ENCODE peak calls at places on chromosomes 11 and 22, in ten cellular contexts. One of them, this sample, is unnamed.

GRCh38 chr11:90468923-90469322 is 246.1 kb upstream of the CHORDC1 start:
- DNase-seq in transverse colon: no peak
- DNase-seq in lower leg skin: no peak
- DNase-seq in heart right ventricle: no peak
- DNase-seq in NB4: no peak
- DNase-seq in GM23338: no peak
- DNase-seq in ovary: no peak
- DNase-seq in A549: peak; percentile 2
- DNase-seq in PC-3: peak; percentile 65
- DNase-seq in retinal pigment epithelial cell: peak; percentile 88
- DNase-seq in this sample: no peak

GRCh38 chr11:12017243-12017678 is 8.8 kb upstream of the DKK3 start:
- DNase-seq in GM23338: no peak
- DNase-seq in A549: no peak
- DNase-seq in ovary: no peak
- DNase-seq in lower leg skin: no peak
- DNase-seq in retinal pigment epithelial cell: no peak
- DNase-seq in NB4: no peak
- DNase-seq in PC-3: no peak
- DNase-seq in transverse colon: no peak
- DNase-seq in heart right ventricle: no peak
- DNase-seq in this sample: peak; percentile 96

GRCh38 chr11:103420593-103420992 is 311.4 kb downstream of the DYNC2H1 start:
- DNase-seq in transverse colon: no peak
- DNase-seq in NB4: no peak
- DNase-seq in GM23338: no peak
- DNase-seq in lower leg skin: no peak
- DNase-seq in heart right ventricle: no peak
- DNase-seq in A549: no peak
- DNase-seq in PC-3: no peak
- DNase-seq in retinal pigment epithelial cell: no peak
- DNase-seq in ovary: no peak
- DNase-seq in this sample: peak; percentile 16

GRCh38 chr11:93236741-93237675 is 39.2 kb upstream of the SLC36A4 start:
- DNase-seq in heart right ventricle: no peak
- DNase-seq in NB4: peak; percentile 65
- DNase-seq in transverse colon: peak; percentile 18
- DNase-seq in ovary: peak; percentile 15
- DNase-seq in retinal pigment epithelial cell: no peak
- DNase-seq in PC-3: peak; percentile 76
- DNase-seq in GM23338: peak; percentile 80
- DNase-seq in A549: peak; percentile 50
- DNase-seq in lower leg skin: no peak
- DNase-seq in this sample: peak; percentile 40

GRCh38 chr22:50059185-50059880 is 1.2 kb upstream of the TTLL8 start:
- DNase-seq in heart right ventricle: no peak
- DNase-seq in NB4: peak; percentile 39
- DNase-seq in A549: peak; percentile 29
- DNase-seq in PC-3: no peak
- DNase-seq in ovary: no peak
- DNase-seq in transverse colon: no peak
- DNase-seq in GM23338: peak; percentile 82
- DNase-seq in retinal pigment epithelial cell: no peak
- DNase-seq in lower leg skin: no peak
- DNase-seq in this sample: peak; percentile 43

GRCh38 chr11:11577246-11577855 is 44.5 kb downstream of the GALNT18 start:
- DNase-seq in NB4: no peak
- DNase-seq in retinal pigment epithelial cell: no peak
- DNase-seq in transverse colon: no peak
- DNase-seq in GM23338: no peak
- DNase-seq in A549: no peak
- DNase-seq in ovary: no peak
- DNase-seq in lower leg skin: peak; percentile 13
- DNase-seq in heart right ventricle: no peak
- DNase-seq in PC-3: peak; percentile 32
- DNase-seq in this sample: peak; percentile 15

GRCh38 chr11:57311109-57311936 is 13.4 kb downstream of the TNKS1BP1 start:
- DNase-seq in transverse colon: peak; percentile 92
- DNase-seq in retinal pigment epithelial cell: peak; percentile 93
- DNase-seq in NB4: peak; percentile 97
- DNase-seq in heart right ventricle: peak; percentile 90
- DNase-seq in A549: peak; percentile 92
- DNase-seq in lower leg skin: peak; percentile 95
- DNase-seq in GM23338: peak; percentile 97
- DNase-seq in ovary: peak; percentile 96
- DNase-seq in PC-3: peak; percentile 96
- DNase-seq in this sample: peak; percentile 98

GRCh38 chr11:93577291-93577690 is 34.1 kb upstream of the SMCO4 start:
- DNase-seq in transverse colon: no peak
- DNase-seq in lower leg skin: no peak
- DNase-seq in A549: no peak
- DNase-seq in NB4: no peak
- DNase-seq in PC-3: peak; percentile 82
- DNase-seq in retinal pigment epithelial cell: peak; percentile 8
- DNase-seq in heart right ventricle: no peak
- DNase-seq in GM23338: no peak
- DNase-seq in ovary: no peak
- DNase-seq in this sample: peak; percentile 48

GRCh38 chr22:45212992-45213751 is 27.5 kb downstream of the KIAA0930 start:
- DNase-seq in PC-3: no peak
- DNase-seq in retinal pigment epithelial cell: no peak
- DNase-seq in ovary: no peak
- DNase-seq in NB4: peak; percentile 74
- DNase-seq in A549: no peak
- DNase-seq in heart right ventricle: peak; percentile 49
- DNase-seq in GM23338: no peak
- DNase-seq in transverse colon: peak; percentile 27
- DNase-seq in lower leg skin: no peak
- DNase-seq in this sample: peak; percentile 70

GRCh38 chr11:111557425-111558111 is 17.0 kb downstream of the LAYN start:
- DNase-seq in ovary: no peak
- DNase-seq in transverse colon: no peak
- DNase-seq in PC-3: peak; percentile 98
- DNase-seq in GM23338: no peak
- DNase-seq in heart right ventricle: no peak
- DNase-seq in A549: peak; percentile 53
- DNase-seq in lower leg skin: no peak
- DNase-seq in NB4: no peak
- DNase-seq in retinal pigment epithelial cell: peak; percentile 96
- DNase-seq in this sample: peak; percentile 97

GRCh38 chr11:59551651-59552521 is 40.5 kb downstream of the OR4D9 start:
- DNase-seq in ovary: peak; percentile 61
- DNase-seq in lower leg skin: peak; percentile 40
- DNase-seq in transverse colon: no peak
- DNase-seq in PC-3: peak; percentile 82
- DNase-seq in heart right ventricle: no peak
- DNase-seq in GM23338: peak; percentile 81
- DNase-seq in A549: peak; percentile 93
- DNase-seq in NB4: peak; percentile 85
- DNase-seq in retinal pigment epithelial cell: no peak
- DNase-seq in this sample: peak; percentile 94

DNA sequence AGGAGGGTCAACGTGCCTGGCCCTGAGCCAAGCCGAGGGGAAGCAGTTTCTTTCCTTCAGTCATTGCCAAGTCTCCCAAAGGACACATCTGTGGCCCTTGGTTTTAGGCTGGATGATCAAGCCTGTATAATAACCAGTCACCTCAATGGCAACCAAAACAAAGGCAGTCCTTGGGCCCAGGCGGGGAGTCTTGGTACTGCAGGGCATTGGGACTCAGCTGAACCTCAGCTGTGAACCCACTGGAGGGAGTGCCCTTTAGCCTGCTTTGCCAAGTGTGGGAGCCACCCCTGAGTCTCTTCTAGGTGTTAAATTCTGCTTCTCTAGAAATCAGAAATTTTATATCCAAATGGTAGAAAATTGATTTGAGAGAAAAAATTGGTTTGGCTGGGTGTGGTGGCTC is 36.9 kb downstream of the CPT1A start:
- DNase-seq in retinal pigment epithelial cell: no peak
- DNase-seq in A549: no peak
- DNase-seq in lower leg skin: no peak
- DNase-seq in ovary: no peak
- DNase-seq in PC-3: no peak
- DNase-seq in NB4: no peak
- DNase-seq in heart right ventricle: no peak
- DNase-seq in transverse colon: no peak
- DNase-seq in GM23338: peak; percentile 40
- DNase-seq in this sample: no peak
- TF ChIP-seq CTCF in retinal pigment epithelial cell: no peak
- TF ChIP-seq CTCF in A549: no peak
- TF ChIP-seq CTCF in lower leg skin: no peak
- TF ChIP-seq CTCF in ovary: no peak
- TF ChIP-seq CTCF in PC-3: no peak
- TF ChIP-seq CTCF in NB4: no peak
- TF ChIP-seq CTCF in heart right ventricle: no peak
- TF ChIP-seq CTCF in transverse colon: no peak
- TF ChIP-seq CTCF in GM23338: peak; percentile 15
- TF ChIP-seq CTCF in this sample: no peak

DNA sequence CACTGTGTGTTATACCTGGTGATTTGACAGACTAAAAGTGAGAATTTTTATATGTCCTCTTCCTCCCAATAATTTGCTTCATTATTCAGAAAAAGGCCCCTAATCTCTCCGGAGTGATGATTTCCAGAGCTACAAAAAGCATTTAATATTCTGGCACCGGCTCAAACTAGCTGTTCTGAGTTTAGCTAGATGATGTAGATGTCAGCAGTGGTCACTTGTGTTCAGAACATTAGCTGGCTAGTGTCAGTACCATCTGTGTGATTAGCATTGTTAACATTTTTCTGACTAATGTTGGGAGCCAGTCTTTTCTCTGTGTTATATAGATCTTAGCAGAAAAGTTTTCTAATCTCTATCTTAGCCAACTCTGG is 68.7 kb upstream of the RRM1 start:
- DNase-seq in PC-3: no peak
- DNase-seq in transverse colon: no peak
- DNase-seq in A549: no peak
- DNase-seq in retinal pigment epithelial cell: peak; percentile 56
- DNase-seq in lower leg skin: no peak
- DNase-seq in ovary: no peak
- DNase-seq in GM23338: no peak
- DNase-seq in heart right ventricle: no peak
- DNase-seq in NB4: no peak
- DNase-seq in this sample: peak; percentile 84
- H3K4me3 ChIP-seq in PC-3: no peak overlapping the region
- H3K4me3 ChIP-seq in transverse colon: no peak overlapping the region
- H3K4me3 ChIP-seq in A549: no peak overlapping the region
- H3K4me3 ChIP-seq in retinal pigment epithelial cell: no peak overlapping the region
- H3K4me3 ChIP-seq in lower leg skin: no peak overlapping the region
- H3K4me3 ChIP-seq in ovary: no peak overlapping the region
- H3K4me3 ChIP-seq in GM23338: no peak overlapping the region
- H3K4me3 ChIP-seq in heart right ventricle: no peak overlapping the region
- H3K4me3 ChIP-seq in NB4: no peak overlapping the region
- H3K4me3 ChIP-seq in this sample: no peak overlapping the region

GRCh38 chr22:25818541-25818940 is 76.6 kb downstream of the MYO18B start:
- DNase-seq in transverse colon: no peak
- DNase-seq in A549: no peak
- DNase-seq in lower leg skin: no peak
- DNase-seq in GM23338: peak; percentile 15
- DNase-seq in heart right ventricle: no peak
- DNase-seq in NB4: no peak
- DNase-seq in ovary: no peak
- DNase-seq in PC-3: no peak
- DNase-seq in retinal pigment epithelial cell: no peak
- DNase-seq in this sample: no peak
- TF ChIP-seq CTCF in transverse colon: no peak
- TF ChIP-seq CTCF in A549: no peak
- TF ChIP-seq CTCF in lower leg skin: no peak
- TF ChIP-seq CTCF in GM23338: no peak
- TF ChIP-seq CTCF in heart right ventricle: no peak
- TF ChIP-seq CTCF in NB4: no peak
- TF ChIP-seq CTCF in ovary: no peak
- TF ChIP-seq CTCF in PC-3: no peak
- TF ChIP-seq CTCF in retinal pigment epithelial cell: no peak
- TF ChIP-seq CTCF in this sample: no peak

GRCh38 chr11:99376463-99376862 is 355.7 kb downstream of the CNTN5 start:
- DNase-seq in PC-3: peak; percentile 56
- DNase-seq in NB4: no peak
- DNase-seq in heart right ventricle: no peak
- DNase-seq in GM23338: no peak
- DNase-seq in retinal pigment epithelial cell: no peak
- DNase-seq in A549: no peak
- DNase-seq in lower leg skin: no peak
- DNase-seq in transverse colon: no peak
- DNase-seq in ovary: no peak
- DNase-seq in this sample: no peak

GRCh38 chr11:99371257-99371656 is 350.5 kb downstream of the CNTN5 start:
- DNase-seq in lower leg skin: no peak
- DNase-seq in heart right ventricle: no peak
- DNase-seq in NB4: no peak
- DNase-seq in GM23338: no peak
- DNase-seq in transverse colon: no peak
- DNase-seq in ovary: no peak
- DNase-seq in PC-3: peak; percentile 39
- DNase-seq in A549: no peak
- DNase-seq in retinal pigment epithelial cell: no peak
- DNase-seq in this sample: no peak

GRCh38 chr11:99366476-99366992 is 345.8 kb downstream of the CNTN5 start:
- DNase-seq in GM23338: no peak
- DNase-seq in PC-3: no peak
- DNase-seq in A549: no peak
- DNase-seq in heart right ventricle: no peak
- DNase-seq in retinal pigment epithelial cell: no peak
- DNase-seq in lower leg skin: no peak
- DNase-seq in ovary: no peak
- DNase-seq in transverse colon: no peak
- DNase-seq in NB4: no peak
- DNase-seq in this sample: no peak

GRCh38 chr11:99368579-99368978 is 347.8 kb downstream of the CNTN5 start:
- DNase-seq in GM23338: no peak
- DNase-seq in lower leg skin: no peak
- DNase-seq in NB4: no peak
- DNase-seq in ovary: no peak
- DNase-seq in transverse colon: no peak
- DNase-seq in A549: no peak
- DNase-seq in retinal pigment epithelial cell: peak; percentile 60
- DNase-seq in heart right ventricle: no peak
- DNase-seq in PC-3: peak; percentile 21
- DNase-seq in this sample: no peak

DNA sequence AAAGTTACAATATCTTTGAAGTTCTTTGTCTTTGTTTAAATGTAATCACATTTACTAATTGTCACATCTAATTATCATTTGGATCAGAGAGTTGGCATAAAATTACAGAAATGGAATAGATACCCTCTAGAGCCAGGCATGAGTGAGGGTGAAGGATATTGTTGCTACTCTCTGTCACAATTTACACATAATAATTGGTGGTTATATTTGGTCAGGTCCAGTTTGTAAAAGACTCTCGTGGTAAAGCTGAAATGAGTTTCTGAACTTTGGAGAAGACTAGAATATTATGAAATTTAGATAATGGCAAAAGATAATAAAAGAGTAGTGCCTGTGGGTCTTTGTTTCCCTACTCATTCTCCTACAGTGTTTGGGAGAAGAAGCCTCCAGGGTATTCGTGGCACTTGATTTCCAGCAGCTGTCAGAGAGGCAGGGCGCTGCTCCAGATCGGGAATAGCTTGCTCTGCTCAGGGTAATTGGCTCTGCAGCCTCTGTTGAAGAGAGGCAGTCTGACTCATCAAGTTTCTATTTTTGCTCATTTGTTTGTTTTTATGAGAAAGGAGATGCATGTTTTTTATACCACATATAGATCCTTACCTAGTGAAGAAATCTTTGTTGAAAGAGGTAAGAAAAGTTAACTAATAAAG is 349.9 kb downstream of the CNTN5 start:
- DNase-seq in NB4: no peak
- DNase-seq in lower leg skin: no peak
- DNase-seq in A549: peak; percentile 9
- DNase-seq in PC-3: peak; percentile 75
- DNase-seq in GM23338: peak; percentile 36
- DNase-seq in retinal pigment epithelial cell: peak; percentile 56
- DNase-seq in ovary: no peak
- DNase-seq in transverse colon: no peak
- DNase-seq in heart right ventricle: peak; percentile 40
- DNase-seq in this sample: peak; percentile 3
- H3K4me3 ChIP-seq in NB4: no peak overlapping the region
- H3K4me3 ChIP-seq in lower leg skin: no peak overlapping the region
- H3K4me3 ChIP-seq in A549: no peak overlapping the region
- H3K4me3 ChIP-seq in PC-3: no peak overlapping the region
- H3K4me3 ChIP-seq in GM23338: no peak overlapping the region
- H3K4me3 ChIP-seq in retinal pigment epithelial cell: no peak overlapping the region
- H3K4me3 ChIP-seq in ovary: no peak overlapping the region
- H3K4me3 ChIP-seq in transverse colon: no peak overlapping the region
- H3K4me3 ChIP-seq in heart right ventricle: no peak overlapping the region
- H3K4me3 ChIP-seq in this sample: no peak overlapping the region